ENCODE peak calls at places on chromosomes 3 and 15, in six cellular contexts. H is naive thymus-derived CD8-positive, alpha-beta T cell; V is NCI-H2081; F is Peyer's patch; S is iPS-NIHi11; Z is T-helper 2 cell. J is an unnamed sample.

GRCh38 chr3:4533489-4534443 is 40.6 kb downstream of the ITPR1 start:
- DNase-seq in F (no peak), H (no peak), V (no peak), S (peak), Z (no peak), J (peak)

GRCh38 chr3:134754768-134755559 is 40.1 kb upstream of the EPHB1 start:
- DNase-seq in V (peak), S (peak), Z (peak), H (no peak), F (peak), J (peak)

GRCh38 chr3:160665784-160666526 is 11.0 kb upstream of the ARL14 start:
- DNase-seq in H (no peak), F (peak), Z (peak), V (no peak), S (no peak), J (no peak)

GRCh38 chr3:169907944-169908343 is 3.4 kb upstream of the SAMD7 start:
- DNase-seq in S (no peak), H (no peak), Z (no peak), F (no peak), V (no peak), J (no peak)

GRCh38 chr15:87620393-87620792 is 636.1 kb downstream of the NTRK3 start:
- DNase-seq in S (no peak), F (no peak), V (no peak), Z (no peak), H (no peak), J (no peak)

GRCh38 chr15:57761562-57761961 is 55.0 kb downstream of the POLR2M start:
- DNase-seq in V (no peak), Z (no peak), S (no peak), H (no peak), F (no peak), J (no peak)

GRCh38 chr15:39578851-39579486 is 1.9 kb upstream of the THBS1 start:
- DNase-seq in F (no peak), Z (no peak), S (peak), V (no peak), H (no peak), J (no peak)

GRCh38 chr15:68559342-68560310 is 19.2 kb upstream of the CORO2B start:
- DNase-seq in H (peak), F (peak), Z (peak), V (peak), S (peak), J (peak)

GRCh38 chr15:37856109-37856508 is 78.3 kb upstream of the TMCO5A start:
- DNase-seq in S (no peak), V (no peak), Z (no peak), F (no peak), H (no peak), J (no peak)

GRCh38 chr15:39807791-39808190 is 25.1 kb upstream of the FSIP1 start:
- DNase-seq in F (no peak), V (no peak), H (no peak), S (peak), Z (no peak), J (no peak)

GRCh38 chr3:138774529-138775253 is 60.0 kb downstream of the PIK3CB start:
- DNase-seq in V (peak), Z (peak), S (peak), H (no peak), F (peak), J (no peak)

GRCh38 chr3:15007681-15008141 is 57.4 kb downstream of the MRPS25 start:
- DNase-seq in H (no peak), Z (no peak), F (no peak), S (no peak), V (no peak), J (no peak)

GRCh38 chr3:98770261-98771039 is 7.3 kb downstream of the ST3GAL6 start:
- DNase-seq in V (no peak), F (no peak), S (no peak), H (no peak), Z (peak), J (no peak)

GRCh38 chr3:184085389-184085852 is 11.4 kb upstream of the HTR3E start:
- DNase-seq in V (no peak), S (no peak), Z (peak), H (no peak), F (no peak), J (no peak)

GRCh38 chr15:93243573-93243972 is 154.6 kb upstream of the RGMA start:
- DNase-seq in F (no peak), S (no peak), V (no peak), Z (no peak), H (no peak), J (no peak)

GRCh38 chr15:42712584-42712983 is 24.3 kb downstream of the CDAN1 start:
- DNase-seq in S (no peak), Z (no peak), F (no peak), V (no peak), H (no peak), J (no peak)

J was measured in endodermal cell.